ENCODE peak calls at places on chromosome 14, in six cellular contexts. J, D, M, N, S and L are unnamed samples.

GRCh38 chr14:92144708-92145107 is 22.9 kb downstream of the CPSF2 start:
- DNase-seq in M (no peak), J (no peak), S (peak; percentile 83), N (no peak), D (no peak), L (no peak)

GRCh38 chr14:92495041-92495440 is 18.5 kb upstream of the RIN3 start:
- DNase-seq in M (no peak), N (no peak), D (no peak), S (peak; percentile 56), J (peak; percentile 35), L (no peak)

GRCh38 chr14:38125484-38125912 is 82.2 kb upstream of the SSTR1 start:
- DNase-seq in J (no peak), M (no peak), N (no peak), S (no peak), D (peak; percentile 45), L (no peak)

GRCh38 chr14:45181806-45182205 is 46.1 kb downstream of the FANCM start:
- DNase-seq in S (peak; percentile 51), N (no peak), J (no peak), D (no peak), M (no peak), L (no peak)

GRCh38 chr14:54312166-54312801 is 84.5 kb upstream of the CDKN3 start:
- DNase-seq in N (no peak), M (no peak), S (peak; percentile 94), D (no peak), J (peak; percentile 40), L (no peak)

GRCh38 chr14:92539875-92540274 is 26.3 kb downstream of the RIN3 start:
- DNase-seq in D (no peak), N (no peak), J (no peak), M (no peak), S (peak; percentile 78), L (no peak)

GRCh38 chr14:77084991-77085390 is 13.1 kb upstream of the CIPC start:
- DNase-seq in M (no peak), N (no peak), J (no peak), D (no peak), S (no peak), L (peak; percentile 23)

GRCh38 chr14:76591270-76591669 is 170.0 kb upstream of the VASH1 start:
- DNase-seq in M (no peak), N (no peak), J (no peak), D (no peak), S (no peak), L (no peak)

GRCh38 chr14:100471451-100472093 is 115.6 kb downstream of the BEGAIN start:
- DNase-seq in D (no peak), S (no peak), M (no peak), J (no peak), N (no peak), L (no peak)

GRCh38 chr14:23020143-23021128 is 10.5 kb upstream of the C14orf93 start:
- DNase-seq in D (no peak), M (no peak), J (no peak), N (no peak), S (no peak), L (no peak)

GRCh38 chr14:31942216-31942841 is 134.8 kb upstream of the ARHGAP5 start:
- DNase-seq in M (no peak), D (no peak), S (no peak), J (no peak), N (no peak), L (no peak)

GRCh38 chr14:67837011-67837624 is 17.5 kb downstream of the RAD51B start:
- DNase-seq in J (peak; percentile 85), N (no peak), S (peak; percentile 94), M (peak; percentile 55), D (no peak), L (peak; percentile 47)

GRCh38 chr14:80754696-80755095 is 186.8 kb downstream of the CEP128 start:
- DNase-seq in D (no peak), J (no peak), N (no peak), M (no peak), S (no peak), L (no peak)

GRCh38 chr14:99542566-99542965 is 61.4 kb downstream of the CCNK start:
- DNase-seq in S (no peak), M (no peak), N (no peak), J (no peak), D (no peak), L (no peak)

GRCh38 chr14:68728342-68729106 is 64.3 kb downstream of the ZFP36L1 start:
- DNase-seq in N (no peak), D (no peak), M (no peak), S (no peak), J (no peak), L (no peak)

GRCh38 chr14:54664961-54665360 is 98.0 kb downstream of the SAMD4A start:
- DNase-seq in D (no peak), S (no peak), N (no peak), M (no peak), J (no peak), L (no peak)

GRCh38 chr14:105425823-105426247 is 6.2 kb downstream of the MTA1 start:
- DNase-seq in S (no peak), J (no peak), N (no peak), M (no peak), D (no peak), L (no peak)

GRCh38 chr14:21070083-21070609 is at the start of gene ARHGEF40:
- DNase-seq in D (peak; percentile 81), N (peak; percentile 36), M (peak; percentile 38), J (no peak), S (peak; percentile 43), L (peak; percentile 62)

GRCh38 chr14:77620222-77620865 is 3.9 kb upstream of the SPTLC2 start:
- DNase-seq in S (no peak), D (no peak), N (no peak), M (no peak), J (no peak), L (no peak)

GRCh38 chr14:78690836-78691235 is 520.7 kb downstream of the NRXN3 start:
- DNase-seq in J (no peak), N (no peak), M (no peak), S (no peak), D (no peak), L (no peak)

GRCh38 chr14:58014778-58015177 is 137.2 kb downstream of the ARMH4 start:
- DNase-seq in M (no peak), J (no peak), D (no peak), S (no peak), N (no peak), L (no peak)

GRCh38 chr14:23361320-23361719 is 3.7 kb downstream of the EFS start:
- DNase-seq in J (no peak), N (no peak), D (no peak), M (no peak), S (peak; percentile 42), L (no peak)

GRCh38 chr14:22472935-22473854 is 115.8 kb downstream of the DAD1 start:
- DNase-seq in S (peak; percentile 79), M (peak; percentile 46), J (peak; percentile 56), N (no peak), D (no peak), L (peak; percentile 45)

GRCh38 chr14:74846168-74846567 is 29.8 kb downstream of the PROX2 start:
- DNase-seq in J (no peak), M (no peak), S (no peak), D (no peak), N (no peak), L (no peak)

GRCh38 chr14:74841230-74842207 is 34.4 kb downstream of the PROX2 start:
- DNase-seq in S (no peak), M (no peak), D (no peak), J (no peak), N (no peak), L (no peak)

GRCh38 chr14:74846968-74847549 is 28.9 kb downstream of the PROX2 start:
- DNase-seq in S (peak; percentile 39), J (no peak), M (no peak), N (no peak), D (no peak), L (no peak)

GRCh38 chr14:74840603-74841030 is 35.3 kb downstream of the PROX2 start:
- DNase-seq in M (no peak), S (no peak), D (no peak), J (no peak), N (no peak), L (no peak)

GRCh38 chr14:74843653-74844052 is 32.3 kb downstream of the PROX2 start:
- DNase-seq in N (no peak), M (no peak), S (peak; percentile 68), J (no peak), D (no peak), L (no peak)
- TF ChIP-seq CTCF in N (no peak), M (no peak), S (peak; percentile 43), J (no peak), D (no peak), L (no peak)

GRCh38 chr14:94047581-94047980 is 21.4 kb downstream of the OTUB2 start:
- DNase-seq in J (no peak), D (no peak), S (no peak), M (no peak), N (no peak), L (no peak)

GRCh38 chr14:94046696-94047250 is 20.6 kb downstream of the OTUB2 start:
- DNase-seq in N (no peak), S (no peak), J (no peak), D (no peak), M (no peak), L (no peak)

GRCh38 chr14:94044476-94045091 is 18.4 kb downstream of the OTUB2 start:
- DNase-seq in N (no peak), S (no peak), M (no peak), J (no peak), D (no peak), L (no peak)

GRCh38 chr14:94045101-94045500 is 19.0 kb downstream of the OTUB2 start:
- DNase-seq in M (no peak), J (no peak), S (no peak), N (no peak), D (no peak), L (no peak)

DNA sequence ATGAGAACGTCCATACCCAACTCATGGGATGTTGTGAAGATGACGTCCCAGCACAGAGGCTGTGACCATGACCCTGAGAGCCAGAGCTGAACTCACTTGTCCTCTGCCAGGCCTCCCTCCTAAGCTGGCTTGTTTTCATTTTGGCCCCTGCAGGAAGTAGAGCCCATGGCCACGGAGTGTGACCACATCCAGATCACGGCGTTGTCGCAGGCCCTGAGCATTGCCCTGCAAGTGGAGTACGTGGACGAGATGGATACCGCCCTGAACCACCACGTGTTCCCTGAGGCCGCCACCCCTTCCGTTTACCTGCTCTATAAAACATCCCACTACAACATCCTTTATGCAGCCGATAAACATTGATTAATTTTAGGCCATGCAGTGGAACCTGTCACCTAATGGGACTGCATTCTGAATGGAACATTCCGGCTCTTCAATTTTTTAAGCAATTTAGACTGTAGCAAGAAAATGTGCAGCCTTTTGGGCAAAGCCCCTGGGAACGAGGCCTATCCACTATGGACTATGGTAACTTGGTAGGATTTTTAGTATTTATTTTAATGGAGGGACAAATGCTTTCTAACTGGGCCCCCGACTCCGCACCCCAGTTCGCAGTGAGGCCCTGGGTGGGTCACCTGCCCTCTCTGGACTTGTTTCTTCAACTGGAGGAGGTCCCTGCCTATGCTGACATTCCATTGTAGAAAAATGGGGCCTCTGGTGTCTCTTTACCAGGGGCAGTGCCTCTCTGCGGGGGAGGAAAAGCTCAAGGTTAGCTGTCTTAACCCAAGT is 19.6 kb downstream of the OTUB2 start:
- DNase-seq in M (no peak), N (no peak), J (no peak), S (no peak), D (no peak), L (no peak)
- TF ChIP-seq CTCF in M (no peak), N (no peak), J (no peak), S (no peak), D (no peak), L (no peak)

GRCh38 chr14:65566820-65567522 is 154.4 kb downstream of the FUT8 start:
- DNase-seq in J (no peak), S (peak; percentile 5), D (no peak), N (no peak), M (no peak), L (no peak)
- TF ChIP-seq CTCF in J (no peak), S (no peak), D (no peak), N (no peak), M (no peak), L (no peak)

GRCh38 chr14:29800961-29801360 is 126.7 kb downstream of the PRKD1 start:
- DNase-seq in S (peak; percentile 31), D (no peak), J (peak; percentile 2), N (no peak), M (no peak), L (no peak)
- TF ChIP-seq CTCF in S (peak; percentile 53), D (no peak), J (no peak), N (peak; percentile 42), M (peak; percentile 34), L (peak; percentile 43)